ENCODE peak calls at places on chromosomes 1 and 21, in five cellular contexts. One of them, this sample, is unnamed.

GRCh38 chr1:145986551-145986950 is 9.8 kb downstream of the TXNIP start:
- DNase-seq in effector memory CD4-positive, alpha-beta T cell: no peak
- DNase-seq in CD8-positive, alpha-beta memory T cell: no peak
- DNase-seq in mesendoderm: no peak
- DNase-seq in substantia nigra: no peak
- DNase-seq in this sample: no peak

GRCh38 chr21:44916965-44917364 is 3.7 kb downstream of the ITGB2 start:
- DNase-seq in effector memory CD4-positive, alpha-beta T cell: no peak
- DNase-seq in CD8-positive, alpha-beta memory T cell: no peak
- DNase-seq in mesendoderm: no peak
- DNase-seq in substantia nigra: no peak
- DNase-seq in this sample: no peak

GRCh38 chr1:85850238-85850637 is 142.0 kb upstream of the ZNHIT6 start:
- DNase-seq in effector memory CD4-positive, alpha-beta T cell: no peak
- DNase-seq in CD8-positive, alpha-beta memory T cell: no peak
- DNase-seq in mesendoderm: peak
- DNase-seq in substantia nigra: no peak
- DNase-seq in this sample: no peak

GRCh38 chr21:30988706-30989105 is 49.6 kb downstream of the KRTAP19-8 start:
- DNase-seq in effector memory CD4-positive, alpha-beta T cell: no peak
- DNase-seq in CD8-positive, alpha-beta memory T cell: no peak
- DNase-seq in mesendoderm: no peak
- DNase-seq in substantia nigra: no peak
- DNase-seq in this sample: no peak

GRCh38 chr21:29287383-29287782 is 11.3 kb upstream of the BACH1 start:
- DNase-seq in effector memory CD4-positive, alpha-beta T cell: no peak
- DNase-seq in CD8-positive, alpha-beta memory T cell: no peak
- DNase-seq in mesendoderm: no peak
- DNase-seq in substantia nigra: no peak
- DNase-seq in this sample: no peak

GRCh38 chr1:161227196-161227871 is 1.5 kb downstream of the TOMM40L start:
- DNase-seq in effector memory CD4-positive, alpha-beta T cell: peak
- DNase-seq in CD8-positive, alpha-beta memory T cell: peak
- DNase-seq in mesendoderm: peak
- DNase-seq in substantia nigra: peak
- DNase-seq in this sample: peak

GRCh38 chr1:235929216-235929615 is 62.5 kb upstream of the LYST start:
- DNase-seq in effector memory CD4-positive, alpha-beta T cell: no peak
- DNase-seq in CD8-positive, alpha-beta memory T cell: no peak
- DNase-seq in mesendoderm: no peak
- DNase-seq in substantia nigra: no peak
- DNase-seq in this sample: no peak

GRCh38 chr1:113981962-113982931 is 3.0 kb downstream of the OLFML3 start:
- DNase-seq in effector memory CD4-positive, alpha-beta T cell: no peak
- DNase-seq in CD8-positive, alpha-beta memory T cell: no peak
- DNase-seq in mesendoderm: peak
- DNase-seq in substantia nigra: no peak
- DNase-seq in this sample: peak

GRCh38 chr1:19454265-19455198 is 30.8 kb downstream of the CAPZB start:
- DNase-seq in effector memory CD4-positive, alpha-beta T cell: no peak
- DNase-seq in CD8-positive, alpha-beta memory T cell: no peak
- DNase-seq in mesendoderm: peak
- DNase-seq in substantia nigra: no peak
- DNase-seq in this sample: no peak

GRCh38 chr1:70767377-70767776 is 280.2 kb downstream of the PTGER3 start:
- DNase-seq in effector memory CD4-positive, alpha-beta T cell: no peak
- DNase-seq in CD8-positive, alpha-beta memory T cell: no peak
- DNase-seq in mesendoderm: no peak
- DNase-seq in substantia nigra: no peak
- DNase-seq in this sample: no peak

GRCh38 chr1:58397187-58397820 is 149.2 kb downstream of the OMA1 start:
- DNase-seq in effector memory CD4-positive, alpha-beta T cell: no peak
- DNase-seq in CD8-positive, alpha-beta memory T cell: no peak
- DNase-seq in mesendoderm: peak
- DNase-seq in substantia nigra: no peak
- DNase-seq in this sample: no peak

GRCh38 chr1:221634010-221634409 is 107.9 kb downstream of the DUSP10 start:
- DNase-seq in effector memory CD4-positive, alpha-beta T cell: no peak
- DNase-seq in CD8-positive, alpha-beta memory T cell: no peak
- DNase-seq in mesendoderm: no peak
- DNase-seq in substantia nigra: no peak
- DNase-seq in this sample: no peak

GRCh38 chr21:34983680-34984086 is 65.4 kb downstream of the RUNX1 start:
- DNase-seq in effector memory CD4-positive, alpha-beta T cell: peak
- DNase-seq in CD8-positive, alpha-beta memory T cell: peak
- DNase-seq in mesendoderm: no peak
- DNase-seq in substantia nigra: no peak
- DNase-seq in this sample: no peak

GRCh38 chr1:202241376-202242079 is 47.9 kb downstream of the LGR6 start:
- DNase-seq in effector memory CD4-positive, alpha-beta T cell: no peak
- DNase-seq in CD8-positive, alpha-beta memory T cell: no peak
- DNase-seq in mesendoderm: no peak
- DNase-seq in substantia nigra: no peak
- DNase-seq in this sample: no peak

GRCh38 chr1:236168716-236169429 is 26.5 kb downstream of the GPR137B start:
- DNase-seq in effector memory CD4-positive, alpha-beta T cell: no peak
- DNase-seq in CD8-positive, alpha-beta memory T cell: no peak
- DNase-seq in mesendoderm: no peak
- DNase-seq in substantia nigra: no peak
- DNase-seq in this sample: peak

GRCh38 chr21:41636636-41637625 is 129.0 kb upstream of the TMPRSS2 start:
- DNase-seq in effector memory CD4-positive, alpha-beta T cell: no peak
- DNase-seq in CD8-positive, alpha-beta memory T cell: no peak
- DNase-seq in mesendoderm: no peak
- DNase-seq in substantia nigra: no peak
- DNase-seq in this sample: no peak

GRCh38 chr1:8816306-8816705 is 1.1 kb downstream of the RERE start:
- DNase-seq in effector memory CD4-positive, alpha-beta T cell: no peak
- DNase-seq in CD8-positive, alpha-beta memory T cell: no peak
- DNase-seq in mesendoderm: peak
- DNase-seq in substantia nigra: no peak
- DNase-seq in this sample: no peak

GRCh38 chr1:207828485-207829158 is 76.8 kb downstream of the CD46 start:
- DNase-seq in effector memory CD4-positive, alpha-beta T cell: peak
- DNase-seq in CD8-positive, alpha-beta memory T cell: peak
- DNase-seq in mesendoderm: peak
- DNase-seq in substantia nigra: peak
- DNase-seq in this sample: peak

GRCh38 chr1:18344755-18345154 is 136.0 kb upstream of the KLHDC7A start:
- DNase-seq in effector memory CD4-positive, alpha-beta T cell: no peak
- DNase-seq in CD8-positive, alpha-beta memory T cell: no peak
- DNase-seq in mesendoderm: no peak
- DNase-seq in substantia nigra: no peak
- DNase-seq in this sample: no peak

GRCh38 chr1:21436488-21437340 is 3.2 kb upstream of the NBPF3 start:
- DNase-seq in effector memory CD4-positive, alpha-beta T cell: no peak
- DNase-seq in CD8-positive, alpha-beta memory T cell: no peak
- DNase-seq in mesendoderm: peak
- DNase-seq in substantia nigra: no peak
- DNase-seq in this sample: no peak

GRCh38 chr1:42334240-42335049 is 590 bp downstream of the FOXJ3 start:
- DNase-seq in effector memory CD4-positive, alpha-beta T cell: peak
- DNase-seq in CD8-positive, alpha-beta memory T cell: no peak
- DNase-seq in mesendoderm: peak
- DNase-seq in substantia nigra: peak
- DNase-seq in this sample: peak

GRCh38 chr1:30880631-30881155 is 27.9 kb downstream of the SDC3 start:
- DNase-seq in effector memory CD4-positive, alpha-beta T cell: no peak
- DNase-seq in CD8-positive, alpha-beta memory T cell: no peak
- DNase-seq in mesendoderm: no peak
- DNase-seq in substantia nigra: no peak
- DNase-seq in this sample: no peak

GRCh38 chr1:91700332-91700731 is 185.6 kb downstream of the TGFBR3 start:
- DNase-seq in effector memory CD4-positive, alpha-beta T cell: no peak
- DNase-seq in CD8-positive, alpha-beta memory T cell: no peak
- DNase-seq in mesendoderm: no peak
- DNase-seq in substantia nigra: no peak
- DNase-seq in this sample: no peak

GRCh38 chr1:168386949-168387586 is 106.4 kb downstream of the TBX19 start:
- DNase-seq in effector memory CD4-positive, alpha-beta T cell: peak
- DNase-seq in CD8-positive, alpha-beta memory T cell: peak
- DNase-seq in mesendoderm: peak
- DNase-seq in substantia nigra: no peak
- DNase-seq in this sample: no peak

GRCh38 chr1:59173721-59174120 is 123.2 kb upstream of the FGGY start:
- DNase-seq in effector memory CD4-positive, alpha-beta T cell: no peak
- DNase-seq in CD8-positive, alpha-beta memory T cell: no peak
- DNase-seq in mesendoderm: no peak
- DNase-seq in substantia nigra: no peak
- DNase-seq in this sample: no peak

GRCh38 chr1:115705085-115706008 is 63.2 kb downstream of the CASQ2 start:
- DNase-seq in effector memory CD4-positive, alpha-beta T cell: no peak
- DNase-seq in CD8-positive, alpha-beta memory T cell: no peak
- DNase-seq in mesendoderm: peak
- DNase-seq in substantia nigra: no peak
- DNase-seq in this sample: no peak

GRCh38 chr1:219666242-219666641 is 53.3 kb upstream of the ZC3H11B start:
- DNase-seq in effector memory CD4-positive, alpha-beta T cell: no peak
- DNase-seq in CD8-positive, alpha-beta memory T cell: no peak
- DNase-seq in mesendoderm: no peak
- DNase-seq in substantia nigra: no peak
- DNase-seq in this sample: no peak

GRCh38 chr1:93591833-93592635 is 89.6 kb downstream of the BCAR3 start:
- DNase-seq in effector memory CD4-positive, alpha-beta T cell: no peak
- DNase-seq in CD8-positive, alpha-beta memory T cell: peak
- DNase-seq in mesendoderm: no peak
- DNase-seq in substantia nigra: no peak
- DNase-seq in this sample: no peak

GRCh38 chr1:21854751-21855131 is 42.7 kb downstream of the LDLRAD2 start:
- DNase-seq in effector memory CD4-positive, alpha-beta T cell: no peak
- DNase-seq in CD8-positive, alpha-beta memory T cell: no peak
- DNase-seq in mesendoderm: no peak
- DNase-seq in substantia nigra: no peak
- DNase-seq in this sample: no peak

GRCh38 chr1:11746092-11746491 is 10.2 kb downstream of the AGTRAP start:
- DNase-seq in effector memory CD4-positive, alpha-beta T cell: no peak
- DNase-seq in CD8-positive, alpha-beta memory T cell: no peak
- DNase-seq in mesendoderm: no peak
- DNase-seq in substantia nigra: no peak
- DNase-seq in this sample: no peak

GRCh38 chr1:209883341-209883971 is 54.6 kb upstream of the SYT14 start:
- DNase-seq in effector memory CD4-positive, alpha-beta T cell: no peak
- DNase-seq in CD8-positive, alpha-beta memory T cell: no peak
- DNase-seq in mesendoderm: peak
- DNase-seq in substantia nigra: no peak
- DNase-seq in this sample: no peak

GRCh38 chr21:34881894-34882371 is 167.2 kb downstream of the RUNX1 start:
- DNase-seq in effector memory CD4-positive, alpha-beta T cell: no peak
- DNase-seq in CD8-positive, alpha-beta memory T cell: no peak
- DNase-seq in mesendoderm: no peak
- DNase-seq in substantia nigra: no peak
- DNase-seq in this sample: no peak

GRCh38 chr1:112704511-112704907 is 2.4 kb downstream of the RHOC start:
- DNase-seq in effector memory CD4-positive, alpha-beta T cell: no peak
- DNase-seq in CD8-positive, alpha-beta memory T cell: no peak
- DNase-seq in mesendoderm: no peak
- DNase-seq in substantia nigra: peak
- DNase-seq in this sample: no peak

GRCh38 chr1:119327066-119327435 is 41.5 kb upstream of the HAO2 start:
- DNase-seq in effector memory CD4-positive, alpha-beta T cell: no peak
- DNase-seq in CD8-positive, alpha-beta memory T cell: no peak
- DNase-seq in mesendoderm: peak
- DNase-seq in substantia nigra: no peak
- DNase-seq in this sample: no peak

GRCh38 chr21:36211660-36212512 is 55.3 kb downstream of the DOP1B start:
- DNase-seq in effector memory CD4-positive, alpha-beta T cell: no peak
- DNase-seq in CD8-positive, alpha-beta memory T cell: no peak
- DNase-seq in mesendoderm: no peak
- DNase-seq in substantia nigra: no peak
- DNase-seq in this sample: no peak

DNA sequence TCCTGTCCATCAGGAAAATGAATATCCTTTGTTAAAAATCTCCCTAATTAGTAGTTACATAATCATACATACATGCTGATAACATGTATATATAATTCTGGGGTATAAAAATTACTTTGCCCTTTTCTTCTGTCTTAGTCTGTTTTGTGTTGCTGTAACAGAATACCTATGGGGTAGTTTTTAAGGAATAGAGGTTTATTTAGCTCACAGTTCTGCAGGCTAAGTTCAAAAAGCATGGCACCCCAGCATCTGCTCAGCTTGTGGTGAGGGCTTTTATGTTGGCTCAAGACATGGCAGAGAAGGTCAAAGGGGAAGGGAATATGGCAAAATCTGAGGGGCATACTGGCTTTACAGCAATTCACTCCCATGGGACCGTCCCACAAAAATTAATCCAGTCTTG is 16.3 kb upstream of the RPS6KC1 start:
- DNase-seq in effector memory CD4-positive, alpha-beta T cell: no peak
- DNase-seq in CD8-positive, alpha-beta memory T cell: no peak
- DNase-seq in mesendoderm: no peak
- DNase-seq in substantia nigra: no peak
- DNase-seq in this sample: no peak
- H3K27ac ChIP-seq in effector memory CD4-positive, alpha-beta T cell: no peak
- H3K27ac ChIP-seq in CD8-positive, alpha-beta memory T cell: no peak
- H3K27ac ChIP-seq in mesendoderm: no peak
- H3K27ac ChIP-seq in substantia nigra: no peak
- H3K27ac ChIP-seq in this sample: no peak

GRCh38 chr1:214537219-214537618 is 14.2 kb downstream of the PTPN14 start:
- DNase-seq in effector memory CD4-positive, alpha-beta T cell: no peak
- DNase-seq in CD8-positive, alpha-beta memory T cell: no peak
- DNase-seq in mesendoderm: no peak
- DNase-seq in substantia nigra: no peak
- DNase-seq in this sample: no peak
- H3K27ac ChIP-seq in effector memory CD4-positive, alpha-beta T cell: no peak
- H3K27ac ChIP-seq in CD8-positive, alpha-beta memory T cell: no peak
- H3K27ac ChIP-seq in mesendoderm: no peak
- H3K27ac ChIP-seq in substantia nigra: no peak
- H3K27ac ChIP-seq in this sample: no peak

DNA sequence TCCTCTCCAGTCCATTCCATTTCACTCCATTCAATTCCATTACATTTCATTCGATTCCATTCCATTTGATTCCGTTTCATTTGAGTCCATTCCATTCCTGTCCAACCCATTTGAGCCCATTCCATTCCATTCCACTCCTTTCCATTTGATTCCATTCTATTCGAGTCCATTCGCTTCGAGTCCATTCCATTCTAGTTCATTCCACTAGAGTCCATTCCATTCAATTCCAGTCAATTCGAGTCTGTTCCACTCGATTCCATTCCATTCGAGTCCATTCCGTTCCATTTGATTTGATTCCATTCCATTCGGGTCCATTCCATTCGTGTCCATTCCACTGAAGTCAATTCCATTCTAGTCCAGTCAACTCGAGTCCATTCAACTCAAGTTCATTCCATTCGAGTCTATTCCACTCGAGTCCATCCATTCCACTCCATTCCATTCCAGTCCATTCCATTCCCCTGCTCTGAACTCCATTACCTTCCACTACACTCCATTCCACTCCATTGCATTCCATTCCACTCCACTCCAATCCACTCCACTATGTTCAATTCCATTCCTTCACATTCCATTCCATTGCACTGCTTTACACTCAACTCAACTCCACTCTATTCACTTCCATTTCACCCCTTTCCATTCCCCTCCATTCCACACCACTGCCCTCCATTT is 2569.4 kb upstream of the TPTE start:
- DNase-seq in effector memory CD4-positive, alpha-beta T cell: no peak
- DNase-seq in CD8-positive, alpha-beta memory T cell: no peak
- DNase-seq in mesendoderm: no peak
- DNase-seq in substantia nigra: no peak
- DNase-seq in this sample: no peak
- H3K27ac ChIP-seq in effector memory CD4-positive, alpha-beta T cell: no peak
- H3K27ac ChIP-seq in CD8-positive, alpha-beta memory T cell: no peak
- H3K27ac ChIP-seq in mesendoderm: no peak
- H3K27ac ChIP-seq in substantia nigra: no peak
- H3K27ac ChIP-seq in this sample: no peak

GRCh38 chr1:111141245-111141644 is 1.2 kb downstream of the CEPT1 start:
- DNase-seq in effector memory CD4-positive, alpha-beta T cell: no peak
- DNase-seq in CD8-positive, alpha-beta memory T cell: no peak
- DNase-seq in mesendoderm: no peak
- DNase-seq in substantia nigra: no peak
- DNase-seq in this sample: no peak
- H3K27ac ChIP-seq in effector memory CD4-positive, alpha-beta T cell: peak
- H3K27ac ChIP-seq in CD8-positive, alpha-beta memory T cell: peak
- H3K27ac ChIP-seq in mesendoderm: no peak
- H3K27ac ChIP-seq in substantia nigra: no peak
- H3K27ac ChIP-seq in this sample: no peak